ENCODE peak calls at places on chromosomes 2 and 18, in ten cellular contexts. N, M, J, O, C, I, K, X, D and Z are unnamed samples.
A peak's percentile ranks its signal among the peaks of the same experiment; 100 is the strongest.

GRCh38 chr18:53796042-53796729 is 428.3 kb downstream of the MBD2 start:
- DNase-seq in J (peak; percentile 36), I (peak; percentile 8), X (no peak), K (no peak), O (no peak), C (peak; percentile 65), N (no peak), D (no peak), M (peak; percentile 9), Z (no peak)

GRCh38 chr2:10231551-10232085 is 71.1 kb upstream of the HPCAL1 start:
- DNase-seq in O (no peak), K (no peak), C (no peak), D (no peak), I (no peak), M (no peak), X (no peak), J (no peak), N (no peak), Z (no peak)

GRCh38 chr2:127308586-127309138 is 14.7 kb upstream of the ERCC3 start:
- DNase-seq in I (no peak), J (no peak), D (no peak), C (no peak), M (no peak), N (no peak), O (no peak), K (no peak), X (no peak), Z (no peak)

GRCh38 chr2:34069604-34070003 is 470.5 kb upstream of the FAM98A start:
- DNase-seq in J (no peak), D (no peak), M (no peak), I (no peak), K (no peak), C (no peak), O (no peak), N (no peak), X (peak; percentile 17), Z (no peak)

GRCh38 chr18:8967573-8967972 is 134.9 kb upstream of the NDUFV2 start:
- DNase-seq in M (no peak), D (peak; percentile 52), O (no peak), K (no peak), N (no peak), I (no peak), J (no peak), C (no peak), X (no peak), Z (no peak)

GRCh38 chr2:238816296-238816695 is 31.6 kb upstream of the TWIST2 start:
- DNase-seq in I (peak; percentile 23), N (no peak), M (no peak), X (no peak), J (no peak), C (no peak), O (no peak), K (no peak), D (no peak), Z (no peak)

GRCh38 chr2:177753682-177754475 is 318.7 kb downstream of the PDE11A start:
- DNase-seq in D (no peak), K (peak; percentile 24), C (peak; percentile 67), J (peak; percentile 57), O (no peak), X (peak; percentile 5), M (peak; percentile 19), I (peak; percentile 91), N (peak; percentile 18), Z (no peak)

GRCh38 chr18:395481-396250 is 104.8 kb downstream of the COLEC12 start:
- DNase-seq in M (no peak), X (no peak), I (peak; percentile 88), N (no peak), K (no peak), C (peak; percentile 53), D (no peak), O (no peak), J (peak; percentile 42), Z (no peak)

GRCh38 chr2:111666160-111666559 is 217.8 kb downstream of the ANAPC1 start:
- DNase-seq in C (no peak), O (no peak), D (no peak), M (no peak), J (peak; percentile 1), N (no peak), I (no peak), X (no peak), K (no peak), Z (no peak)

GRCh38 chr2:13230221-13230620 is 513.5 kb downstream of the TRIB2 start:
- DNase-seq in M (no peak), O (no peak), I (no peak), K (no peak), D (no peak), N (no peak), C (peak; percentile 62), J (no peak), X (no peak), Z (no peak)

GRCh38 chr2:185643434-185643833 is 95.2 kb upstream of the FSIP2 start:
- DNase-seq in N (no peak), M (no peak), D (no peak), K (no peak), C (no peak), I (no peak), O (no peak), J (no peak), X (no peak), Z (no peak)